ENCODE peak calls at places on chromosomes 6 and 20, in nine cellular contexts. One of them, this sample, is unnamed.

GRCh38 chr6:134035823-134036296 is 16.6 kb downstream of the SLC2A12 start:
- DNase-seq in IMR-90: peak
- DNase-seq in activated CD4-positive, alpha-beta T cell treated with anti-CD3 and anti-CD28 coated beads, Interleukin-2, amount 50 U/mL, for 48 hours: no peak
- DNase-seq in GF-D8: no peak
- DNase-seq in GM18507: no peak
- DNase-seq in BJ: no peak
- DNase-seq in KBM-7: no peak
- DNase-seq in stomach: peak
- DNase-seq in fibroblast of pulmonary artery: peak
- DNase-seq in this sample: peak

GRCh38 chr6:28947831-28948270 is 24.1 kb upstream of the TRIM27 start:
- DNase-seq in fibroblast of pulmonary artery: peak
- DNase-seq in GF-D8: no peak
- DNase-seq in IMR-90: peak
- DNase-seq in activated CD4-positive, alpha-beta T cell treated with anti-CD3 and anti-CD28 coated beads, Interleukin-2, amount 50 U/mL, for 48 hours: no peak
- DNase-seq in KBM-7: no peak
- DNase-seq in BJ: no peak
- DNase-seq in GM18507: no peak
- DNase-seq in stomach: no peak
- DNase-seq in this sample: no peak

GRCh38 chr6:56046576-56046975 is 171.2 kb upstream of the BMP5 start:
- DNase-seq in BJ: no peak
- DNase-seq in GM18507: no peak
- DNase-seq in GF-D8: peak
- DNase-seq in fibroblast of pulmonary artery: peak
- DNase-seq in activated CD4-positive, alpha-beta T cell treated with anti-CD3 and anti-CD28 coated beads, Interleukin-2, amount 50 U/mL, for 48 hours: no peak
- DNase-seq in IMR-90: peak
- DNase-seq in stomach: peak
- DNase-seq in KBM-7: peak
- DNase-seq in this sample: peak

GRCh38 chr20:828987-829386 is 4.5 kb upstream of the FAM110A start:
- DNase-seq in IMR-90: no peak
- DNase-seq in activated CD4-positive, alpha-beta T cell treated with anti-CD3 and anti-CD28 coated beads, Interleukin-2, amount 50 U/mL, for 48 hours: no peak
- DNase-seq in BJ: no peak
- DNase-seq in GM18507: no peak
- DNase-seq in KBM-7: no peak
- DNase-seq in stomach: no peak
- DNase-seq in fibroblast of pulmonary artery: no peak
- DNase-seq in GF-D8: peak
- DNase-seq in this sample: no peak

GRCh38 chr6:4059115-4059777 is 19.7 kb downstream of the FAM217A start:
- DNase-seq in fibroblast of pulmonary artery: peak
- DNase-seq in stomach: no peak
- DNase-seq in IMR-90: peak
- DNase-seq in activated CD4-positive, alpha-beta T cell treated with anti-CD3 and anti-CD28 coated beads, Interleukin-2, amount 50 U/mL, for 48 hours: peak
- DNase-seq in KBM-7: peak
- DNase-seq in BJ: peak
- DNase-seq in GF-D8: no peak
- DNase-seq in GM18507: no peak
- DNase-seq in this sample: peak

GRCh38 chr6:13711726-13712484 is at the start of gene RANBP9:
- DNase-seq in fibroblast of pulmonary artery: peak
- DNase-seq in activated CD4-positive, alpha-beta T cell treated with anti-CD3 and anti-CD28 coated beads, Interleukin-2, amount 50 U/mL, for 48 hours: peak
- DNase-seq in BJ: peak
- DNase-seq in GM18507: peak
- DNase-seq in GF-D8: peak
- DNase-seq in stomach: peak
- DNase-seq in IMR-90: peak
- DNase-seq in KBM-7: peak
- DNase-seq in this sample: peak

GRCh38 chr20:63076421-63076820 is 69.7 kb upstream of the BHLHE23 start:
- DNase-seq in GF-D8: no peak
- DNase-seq in stomach: no peak
- DNase-seq in activated CD4-positive, alpha-beta T cell treated with anti-CD3 and anti-CD28 coated beads, Interleukin-2, amount 50 U/mL, for 48 hours: no peak
- DNase-seq in BJ: no peak
- DNase-seq in GM18507: no peak
- DNase-seq in fibroblast of pulmonary artery: no peak
- DNase-seq in IMR-90: no peak
- DNase-seq in KBM-7: no peak
- DNase-seq in this sample: no peak

GRCh38 chr20:58905236-58905635 is 52.7 kb downstream of the GNAS start:
- DNase-seq in fibroblast of pulmonary artery: no peak
- DNase-seq in KBM-7: no peak
- DNase-seq in IMR-90: no peak
- DNase-seq in GF-D8: no peak
- DNase-seq in activated CD4-positive, alpha-beta T cell treated with anti-CD3 and anti-CD28 coated beads, Interleukin-2, amount 50 U/mL, for 48 hours: no peak
- DNase-seq in stomach: no peak
- DNase-seq in BJ: no peak
- DNase-seq in GM18507: no peak
- DNase-seq in this sample: peak

GRCh38 chr20:10699941-10700340 is 26.1 kb upstream of the JAG1 start:
- DNase-seq in fibroblast of pulmonary artery: no peak
- DNase-seq in stomach: no peak
- DNase-seq in BJ: no peak
- DNase-seq in GM18507: no peak
- DNase-seq in GF-D8: no peak
- DNase-seq in activated CD4-positive, alpha-beta T cell treated with anti-CD3 and anti-CD28 coated beads, Interleukin-2, amount 50 U/mL, for 48 hours: no peak
- DNase-seq in KBM-7: no peak
- DNase-seq in IMR-90: no peak
- DNase-seq in this sample: no peak

GRCh38 chr20:25278636-25279361 is 30.9 kb downstream of the PYGB start:
- DNase-seq in stomach: peak
- DNase-seq in BJ: no peak
- DNase-seq in KBM-7: no peak
- DNase-seq in activated CD4-positive, alpha-beta T cell treated with anti-CD3 and anti-CD28 coated beads, Interleukin-2, amount 50 U/mL, for 48 hours: no peak
- DNase-seq in fibroblast of pulmonary artery: no peak
- DNase-seq in IMR-90: no peak
- DNase-seq in GM18507: no peak
- DNase-seq in GF-D8: no peak
- DNase-seq in this sample: no peak

GRCh38 chr20:6381887-6382286 is 259.1 kb upstream of the FERMT1 start:
- DNase-seq in GM18507: no peak
- DNase-seq in GF-D8: no peak
- DNase-seq in KBM-7: no peak
- DNase-seq in stomach: no peak
- DNase-seq in fibroblast of pulmonary artery: peak
- DNase-seq in activated CD4-positive, alpha-beta T cell treated with anti-CD3 and anti-CD28 coated beads, Interleukin-2, amount 50 U/mL, for 48 hours: no peak
- DNase-seq in BJ: no peak
- DNase-seq in IMR-90: peak
- DNase-seq in this sample: no peak

GRCh38 chr20:13525225-13525940 is 113.3 kb downstream of the TASP1 start:
- DNase-seq in stomach: no peak
- DNase-seq in BJ: peak
- DNase-seq in KBM-7: no peak
- DNase-seq in fibroblast of pulmonary artery: peak
- DNase-seq in activated CD4-positive, alpha-beta T cell treated with anti-CD3 and anti-CD28 coated beads, Interleukin-2, amount 50 U/mL, for 48 hours: no peak
- DNase-seq in IMR-90: peak
- DNase-seq in GM18507: no peak
- DNase-seq in GF-D8: no peak
- DNase-seq in this sample: peak

GRCh38 chr6:7087491-7087979 is 20.2 kb upstream of the RREB1 start:
- DNase-seq in fibroblast of pulmonary artery: no peak
- DNase-seq in KBM-7: no peak
- DNase-seq in GF-D8: no peak
- DNase-seq in IMR-90: no peak
- DNase-seq in GM18507: no peak
- DNase-seq in BJ: no peak
- DNase-seq in stomach: no peak
- DNase-seq in activated CD4-positive, alpha-beta T cell treated with anti-CD3 and anti-CD28 coated beads, Interleukin-2, amount 50 U/mL, for 48 hours: peak
- DNase-seq in this sample: no peak

GRCh38 chr6:1870267-1870666 is 260.6 kb downstream of the FOXC1 start:
- DNase-seq in KBM-7: no peak
- DNase-seq in stomach: no peak
- DNase-seq in IMR-90: no peak
- DNase-seq in GF-D8: no peak
- DNase-seq in activated CD4-positive, alpha-beta T cell treated with anti-CD3 and anti-CD28 coated beads, Interleukin-2, amount 50 U/mL, for 48 hours: no peak
- DNase-seq in BJ: no peak
- DNase-seq in GM18507: no peak
- DNase-seq in fibroblast of pulmonary artery: no peak
- DNase-seq in this sample: no peak

GRCh38 chr6:54621285-54621684 is 225.3 kb upstream of the FAM83B start:
- DNase-seq in fibroblast of pulmonary artery: peak
- DNase-seq in BJ: no peak
- DNase-seq in GF-D8: no peak
- DNase-seq in activated CD4-positive, alpha-beta T cell treated with anti-CD3 and anti-CD28 coated beads, Interleukin-2, amount 50 U/mL, for 48 hours: no peak
- DNase-seq in stomach: no peak
- DNase-seq in IMR-90: no peak
- DNase-seq in KBM-7: no peak
- DNase-seq in GM18507: no peak
- DNase-seq in this sample: no peak

GRCh38 chr6:11978169-11978987 is 33.7 kb upstream of the HIVEP1 start:
- DNase-seq in KBM-7: peak
- DNase-seq in activated CD4-positive, alpha-beta T cell treated with anti-CD3 and anti-CD28 coated beads, Interleukin-2, amount 50 U/mL, for 48 hours: no peak
- DNase-seq in GM18507: peak
- DNase-seq in GF-D8: no peak
- DNase-seq in stomach: no peak
- DNase-seq in IMR-90: no peak
- DNase-seq in fibroblast of pulmonary artery: no peak
- DNase-seq in BJ: no peak
- DNase-seq in this sample: no peak

GRCh38 chr6:17580518-17581048 is 19.5 kb upstream of the FAM8A1 start:
- DNase-seq in fibroblast of pulmonary artery: peak
- DNase-seq in GF-D8: no peak
- DNase-seq in BJ: no peak
- DNase-seq in stomach: peak
- DNase-seq in IMR-90: no peak
- DNase-seq in KBM-7: no peak
- DNase-seq in activated CD4-positive, alpha-beta T cell treated with anti-CD3 and anti-CD28 coated beads, Interleukin-2, amount 50 U/mL, for 48 hours: peak
- DNase-seq in GM18507: no peak
- DNase-seq in this sample: peak

GRCh38 chr6:111583221-111583620 is 22.5 kb downstream of the TRAF3IP2 start:
- DNase-seq in GM18507: no peak
- DNase-seq in fibroblast of pulmonary artery: no peak
- DNase-seq in KBM-7: no peak
- DNase-seq in activated CD4-positive, alpha-beta T cell treated with anti-CD3 and anti-CD28 coated beads, Interleukin-2, amount 50 U/mL, for 48 hours: no peak
- DNase-seq in IMR-90: no peak
- DNase-seq in GF-D8: no peak
- DNase-seq in BJ: no peak
- DNase-seq in stomach: no peak
- DNase-seq in this sample: no peak

GRCh38 chr6:36267731-36268477 is 2.0 kb upstream of the PNPLA1 start:
- DNase-seq in GM18507: no peak
- DNase-seq in stomach: no peak
- DNase-seq in fibroblast of pulmonary artery: no peak
- DNase-seq in BJ: no peak
- DNase-seq in activated CD4-positive, alpha-beta T cell treated with anti-CD3 and anti-CD28 coated beads, Interleukin-2, amount 50 U/mL, for 48 hours: no peak
- DNase-seq in KBM-7: no peak
- DNase-seq in IMR-90: no peak
- DNase-seq in GF-D8: no peak
- DNase-seq in this sample: no peak

GRCh38 chr20:36472656-36473071 is 68.7 kb upstream of the MYL9 start:
- DNase-seq in BJ: no peak
- DNase-seq in activated CD4-positive, alpha-beta T cell treated with anti-CD3 and anti-CD28 coated beads, Interleukin-2, amount 50 U/mL, for 48 hours: peak
- DNase-seq in GM18507: no peak
- DNase-seq in GF-D8: no peak
- DNase-seq in fibroblast of pulmonary artery: no peak
- DNase-seq in stomach: peak
- DNase-seq in IMR-90: no peak
- DNase-seq in KBM-7: no peak
- DNase-seq in this sample: no peak

GRCh38 chr20:59828478-59829414 is 104.7 kb downstream of the SYCP2 start:
- DNase-seq in BJ: no peak
- DNase-seq in GF-D8: no peak
- DNase-seq in KBM-7: no peak
- DNase-seq in IMR-90: no peak
- DNase-seq in fibroblast of pulmonary artery: no peak
- DNase-seq in stomach: no peak
- DNase-seq in GM18507: no peak
- DNase-seq in activated CD4-positive, alpha-beta T cell treated with anti-CD3 and anti-CD28 coated beads, Interleukin-2, amount 50 U/mL, for 48 hours: no peak
- DNase-seq in this sample: no peak

GRCh38 chr20:44089987-44090674 is 96.9 kb downstream of the JPH2 start:
- DNase-seq in IMR-90: peak
- DNase-seq in GM18507: no peak
- DNase-seq in GF-D8: no peak
- DNase-seq in fibroblast of pulmonary artery: peak
- DNase-seq in BJ: no peak
- DNase-seq in KBM-7: no peak
- DNase-seq in stomach: no peak
- DNase-seq in activated CD4-positive, alpha-beta T cell treated with anti-CD3 and anti-CD28 coated beads, Interleukin-2, amount 50 U/mL, for 48 hours: no peak
- DNase-seq in this sample: peak

GRCh38 chr6:138231399-138231886 is 13.2 kb upstream of the PBOV1 start:
- DNase-seq in IMR-90: no peak
- DNase-seq in BJ: no peak
- DNase-seq in activated CD4-positive, alpha-beta T cell treated with anti-CD3 and anti-CD28 coated beads, Interleukin-2, amount 50 U/mL, for 48 hours: no peak
- DNase-seq in GM18507: no peak
- DNase-seq in GF-D8: no peak
- DNase-seq in KBM-7: no peak
- DNase-seq in stomach: peak
- DNase-seq in fibroblast of pulmonary artery: no peak
- DNase-seq in this sample: no peak

GRCh38 chr6:68200929-68201328 is 434.2 kb upstream of the ADGRB3 start:
- DNase-seq in activated CD4-positive, alpha-beta T cell treated with anti-CD3 and anti-CD28 coated beads, Interleukin-2, amount 50 U/mL, for 48 hours: no peak
- DNase-seq in BJ: no peak
- DNase-seq in IMR-90: no peak
- DNase-seq in KBM-7: no peak
- DNase-seq in fibroblast of pulmonary artery: no peak
- DNase-seq in GM18507: no peak
- DNase-seq in stomach: no peak
- DNase-seq in GF-D8: no peak
- DNase-seq in this sample: no peak

GRCh38 chr20:38270869-38271608 is 10.5 kb upstream of the KIAA1755 start:
- DNase-seq in GF-D8: no peak
- DNase-seq in activated CD4-positive, alpha-beta T cell treated with anti-CD3 and anti-CD28 coated beads, Interleukin-2, amount 50 U/mL, for 48 hours: no peak
- DNase-seq in IMR-90: peak
- DNase-seq in BJ: peak
- DNase-seq in stomach: no peak
- DNase-seq in GM18507: no peak
- DNase-seq in KBM-7: no peak
- DNase-seq in fibroblast of pulmonary artery: peak
- DNase-seq in this sample: peak

GRCh38 chr6:129104131-129104530 is 221.2 kb downstream of the LAMA2 start:
- DNase-seq in IMR-90: peak
- DNase-seq in fibroblast of pulmonary artery: peak
- DNase-seq in GF-D8: no peak
- DNase-seq in BJ: peak
- DNase-seq in GM18507: no peak
- DNase-seq in stomach: no peak
- DNase-seq in activated CD4-positive, alpha-beta T cell treated with anti-CD3 and anti-CD28 coated beads, Interleukin-2, amount 50 U/mL, for 48 hours: no peak
- DNase-seq in KBM-7: no peak
- DNase-seq in this sample: peak